ENCODE peak calls at places on chromosomes 16 and 17, in nine cellular contexts. H is psoas muscle, K is Karpas-422, E is nephron progenitor cell, T is tibial nerve, O is adrenal gland, F is epithelial cell of proximal tubule, U is endothelial cell of umbilical vein, N is HT1080. Y is an unnamed sample.

GRCh38 chr17:45451131-45451530 is 18.5 kb upstream of the ARHGAP27 start:
- DNase-seq in K (peak), N (no peak), U (no peak), F (no peak), H (no peak), O (no peak), E (no peak), T (no peak), Y (no peak)

GRCh38 chr16:27965801-27966200 is 97.7 kb downstream of the GSG1L start:
- DNase-seq in E (no peak), F (no peak), O (no peak), T (no peak), H (no peak), U (no peak), K (no peak), N (no peak), Y (no peak)

GRCh38 chr16:75251280-75252048 is at the start of gene BCAR1:
- DNase-seq in T (peak), O (peak), E (peak), F (no peak), H (peak), N (peak), K (peak), U (peak), Y (no peak)

GRCh38 chr16:83110221-83110768 is 483.5 kb downstream of the CDH13 start:
- DNase-seq in F (no peak), O (no peak), E (no peak), T (no peak), U (no peak), H (no peak), K (no peak), N (no peak), Y (no peak)

GRCh38 chr17:17439971-17440843 is 36.6 kb upstream of the MED9 start:
- DNase-seq in U (peak), E (peak), F (peak), N (peak), T (no peak), O (peak), H (peak), K (peak), Y (peak)

GRCh38 chr17:41777579-41778188 is 8.8 kb downstream of the JUP start:
- DNase-seq in U (peak), N (peak), K (no peak), O (peak), E (no peak), H (peak), F (peak), T (peak), Y (no peak)

GRCh38 chr17:39852239-39852638 is 11.9 kb downstream of the IKZF3 start:
- DNase-seq in H (no peak), U (no peak), O (no peak), T (no peak), F (no peak), E (no peak), N (no peak), K (no peak), Y (no peak)

GRCh38 chr16:55539049-55539448 is 27.4 kb upstream of the CAPNS2 start:
- DNase-seq in K (no peak), O (no peak), E (no peak), H (no peak), N (peak), F (no peak), U (no peak), T (no peak), Y (no peak)

GRCh38 chr16:84617068-84617630 is 729 bp downstream of the COTL1 start:
- DNase-seq in U (no peak), E (peak), K (peak), H (no peak), O (no peak), N (peak), T (no peak), F (no peak), Y (no peak)

GRCh38 chr16:25140459-25140858 is 28.9 kb downstream of the LCMT1 start:
- DNase-seq in E (no peak), K (no peak), H (no peak), F (no peak), U (no peak), T (no peak), O (no peak), N (no peak), Y (no peak)

GRCh38 chr16:85342348-85342747 is 230.1 kb upstream of the CIBAR2 start:
- DNase-seq in E (no peak), H (no peak), O (no peak), K (no peak), N (no peak), U (no peak), F (no peak), T (no peak), Y (no peak)

GRCh38 chr16:25210758-25211157 is 6.0 kb upstream of the AQP8 start:
- DNase-seq in U (no peak), E (no peak), N (peak), K (no peak), O (no peak), H (no peak), T (no peak), F (peak), Y (no peak)

GRCh38 chr16:77689971-77690370 is 32.3 kb upstream of the NUDT7 start:
- DNase-seq in T (no peak), K (peak), H (no peak), N (no peak), E (no peak), F (no peak), O (no peak), U (no peak), Y (no peak)